ENCODE peak calls at places on chromosomes 5 and 9, in six cellular contexts. V, L, Q, P, G and Y are unnamed samples.

GRCh38 chr9:113293285-113293874 is 9.8 kb downstream of the RNF183 start:
- DNase-seq in P (no peak), G (no peak), L (no peak), V (no peak), Q (no peak), Y (no peak)

GRCh38 chr9:126327750-126328120 is 1.1 kb downstream of the MVB12B start:
- DNase-seq in L (no peak), P (no peak), Q (no peak), G (no peak), V (no peak), Y (no peak)

GRCh38 chr9:90559075-90560073 is 83.2 kb downstream of the DIRAS2 start:
- DNase-seq in Q (no peak), L (no peak), V (no peak), P (no peak), G (no peak), Y (no peak)

GRCh38 chr5:89968870-89969472 is 440.6 kb downstream of the CETN3 start:
- DNase-seq in L (no peak), P (no peak), Q (no peak), V (no peak), G (no peak), Y (no peak)

GRCh38 chr5:133244242-133244641 is 192.4 kb downstream of the HSPA4 start:
- DNase-seq in V (no peak), Q (peak), P (peak), G (peak), L (peak), Y (peak)

GRCh38 chr9:112271466-112272098 is 61.8 kb downstream of the PTBP3 start:
- DNase-seq in P (no peak), L (no peak), G (no peak), Q (no peak), V (no peak), Y (no peak)

GRCh38 chr9:94140418-94140780 is 56.1 kb downstream of the PTPDC1 start:
- DNase-seq in V (no peak), Q (no peak), L (no peak), P (no peak), G (no peak), Y (no peak)

GRCh38 chr5:177327539-177328522 is 16.1 kb upstream of the MXD3 start:
- DNase-seq in L (no peak), Q (no peak), V (peak), P (no peak), G (no peak), Y (no peak)

GRCh38 chr5:170306381-170306790 is 8.8 kb upstream of the LCP2 start:
- DNase-seq in G (no peak), P (no peak), Q (no peak), L (no peak), V (peak), Y (no peak)